ENCODE peak calls at places on chromosomes 4 and X, in nine cellular contexts. Y, L, D, P, J, G, H, K and Q are unnamed samples.
A peak's percentile ranks its signal among the peaks of the same experiment; 100 is the strongest.

GRCh38 chr4:150140774-150141400 is 62.6 kb downstream of the DCLK2 start:
- DNase-seq in L (no peak), K (no peak), D (peak; percentile 60), G (peak; percentile 36), H (no peak), J (no peak), Y (peak; percentile 74), P (no peak), Q (no peak)

GRCh38 chrX:137479394-137479793 is 86.5 kb upstream of the ZIC3 start:
- DNase-seq in D (no peak), H (no peak), P (no peak), Y (no peak), J (no peak), G (no peak), L (no peak), K (peak; percentile 28), Q (no peak)

GRCh38 chr4:184126800-184127199 is 90.9 kb downstream of the ENPP6 start:
- DNase-seq in L (no peak), D (no peak), K (no peak), P (no peak), H (no peak), G (no peak), Y (no peak), J (no peak), Q (no peak)

GRCh38 chr4:142815834-142816233 is 30.3 kb downstream of the INPP4B start:
- DNase-seq in L (peak; percentile 69), Y (peak; percentile 36), G (peak; percentile 6), H (peak; percentile 19), D (peak; percentile 75), P (no peak), K (no peak), J (no peak), Q (no peak)

GRCh38 chrX:97639526-97639925 is 755.8 kb downstream of the RPA4 start:
- DNase-seq in G (no peak), D (no peak), L (no peak), H (no peak), Y (no peak), K (no peak), J (no peak), P (no peak), Q (no peak)

GRCh38 chrX:40207626-40208025 is 109.9 kb upstream of the BCOR start:
- DNase-seq in H (peak; percentile 43), Y (peak; percentile 71), D (peak; percentile 37), L (no peak), G (peak; percentile 27), J (no peak), P (no peak), K (no peak), Q (no peak)

GRCh38 chr4:184306949-184307348 is 89.3 kb upstream of the ENPP6 start:
- DNase-seq in G (no peak), D (peak; percentile 31), H (no peak), K (no peak), L (no peak), Y (no peak), P (no peak), J (no peak), Q (no peak)

GRCh38 chr4:97656034-97656720 is 487.1 kb downstream of the STPG2 start:
- DNase-seq in K (no peak), Y (peak; percentile 42), G (no peak), J (no peak), L (peak; percentile 82), H (no peak), D (no peak), P (no peak), Q (no peak)

GRCh38 chr4:100340534-100341364 is 150.5 kb upstream of the DDIT4L start:
- DNase-seq in L (no peak), D (peak; percentile 54), H (no peak), Y (no peak), G (no peak), K (no peak), J (no peak), P (no peak), Q (no peak)

GRCh38 chrX:47563801-47564315 is 2.9 kb downstream of the ARAF start:
- DNase-seq in K (no peak), G (no peak), J (no peak), H (peak; percentile 36), D (no peak), Y (peak; percentile 54), P (no peak), L (no peak), Q (no peak)

GRCh38 chr4:15336410-15337184 is 91.2 kb upstream of the C1QTNF7 start:
- DNase-seq in H (no peak), P (no peak), D (peak; percentile 62), G (peak; percentile 68), K (no peak), L (peak; percentile 84), J (no peak), Y (peak; percentile 45), Q (no peak)

GRCh38 chr4:153223935-153224334 is 19.7 kb downstream of the TRIM2 start:
- DNase-seq in G (no peak), D (peak; percentile 34), J (no peak), Y (peak; percentile 35), P (no peak), H (no peak), L (peak; percentile 55), K (peak; percentile 13), Q (peak; percentile 44)

GRCh38 chr4:146260521-146260920 is 46.2 kb downstream of the REELD1 start:
- DNase-seq in G (no peak), J (no peak), L (no peak), D (no peak), K (no peak), P (no peak), H (no peak), Y (no peak), Q (no peak)

GRCh38 chrX:41634284-41634683 is 54.5 kb upstream of the GPR34 start:
- DNase-seq in H (no peak), P (no peak), L (no peak), J (no peak), G (peak; percentile 13), K (no peak), D (no peak), Y (peak; percentile 2), Q (no peak)

GRCh38 chr4:12439633-12440305 is 1011.1 kb upstream of the HS3ST1 start:
- DNase-seq in P (no peak), G (no peak), L (no peak), H (no peak), Y (no peak), D (no peak), K (no peak), J (no peak), Q (no peak)

GRCh38 chr4:57639566-57640328 is 529.6 kb upstream of the IGFBP7 start:
- DNase-seq in J (no peak), K (no peak), H (no peak), G (no peak), P (no peak), D (no peak), L (peak; percentile 12), Y (no peak), Q (no peak)

GRCh38 chr4:20354120-20354519 is 102.4 kb downstream of the SLIT2 start:
- DNase-seq in Y (peak; percentile 5), L (no peak), K (peak; percentile 60), D (no peak), J (no peak), P (no peak), H (no peak), G (no peak), Q (no peak)

GRCh38 chr4:55884093-55884850 is 30.8 kb downstream of the EXOC1 start:
- DNase-seq in D (no peak), K (no peak), L (no peak), G (no peak), H (no peak), Y (no peak), J (no peak), P (no peak), Q (peak; percentile 27)

GRCh38 chr4:82774711-82775171 is 23.9 kb downstream of the SCD5 start:
- DNase-seq in H (no peak), J (no peak), K (no peak), P (no peak), L (no peak), D (peak; percentile 59), G (no peak), Y (no peak), Q (no peak)

GRCh38 chr4:113826431-113826830 is 64.9 kb upstream of the CAMK2D start:
- DNase-seq in G (no peak), J (no peak), D (no peak), Y (no peak), K (no peak), P (no peak), L (no peak), H (no peak), Q (no peak)

GRCh38 chr4:87097075-87097474 is 123.3 kb downstream of the KLHL8 start:
- DNase-seq in J (no peak), Y (no peak), P (no peak), K (no peak), D (no peak), G (no peak), L (no peak), H (no peak), Q (no peak)

GRCh38 chr4:76315267-76315918 is 8.9 kb downstream of the STBD1 start:
- DNase-seq in G (no peak), J (no peak), D (no peak), Y (no peak), L (no peak), P (no peak), H (no peak), K (no peak), Q (no peak)

GRCh38 chr4:110735691-110736090 is 112.8 kb upstream of the PITX2 start:
- DNase-seq in P (no peak), L (no peak), D (peak; percentile 17), G (no peak), J (no peak), H (no peak), Y (no peak), K (no peak), Q (no peak)

GRCh38 chrX:94058728-94059382 is 384.8 kb downstream of the FAM133A start:
- DNase-seq in P (no peak), L (no peak), K (no peak), J (no peak), H (no peak), D (peak; percentile 3), G (peak; percentile 4), Y (no peak), Q (peak; percentile 25)

GRCh38 chr4:23686169-23686903 is 203.5 kb downstream of the PPARGC1A start:
- DNase-seq in G (no peak), K (no peak), P (no peak), H (no peak), J (no peak), L (no peak), D (no peak), Y (no peak), Q (no peak)

GRCh38 chr4:152255437-152255836 is 280.5 kb downstream of the FBXW7 start:
- DNase-seq in G (no peak), H (peak; percentile 83), P (no peak), D (no peak), Y (peak; percentile 18), K (peak; percentile 59), J (no peak), L (no peak), Q (no peak)